ENCODE peak calls at places on chromosomes 5 and 9, in six cellular contexts. N is PC-3; W is fibroblast of lung; I is astrocyte; F is CD8-positive, alpha-beta T cell; J is Panc1. G is an unnamed sample. For H3K9me3, the result is how much of the 10 kb centered on the place peaks cover.

GRCh38 chr9:129568560-129569505 is 52.1 kb downstream of the C9orf50 start:
- DNase-seq in N (no peak), W (no peak), I (no peak), F (no peak), J (no peak), G (no peak)

GRCh38 chr5:75933489-75933888 is 149.7 kb upstream of the SV2C start:
- DNase-seq in N (no peak), W (no peak), I (no peak), F (no peak), J (no peak), G (no peak)

GRCh38 chr5:172926008-172926523 is 33.2 kb upstream of the RPL26L1 start:
- DNase-seq in N (no peak), W (no peak), I (no peak), F (no peak), J (no peak), G (no peak)

GRCh38 chr5:120873083-120873482 is 409.0 kb downstream of the PRR16 start:
- DNase-seq in N (no peak), W (peak), I (peak), F (no peak), J (no peak), G (no peak)

GRCh38 chr5:1503301-1504243 is 20.2 kb downstream of the LPCAT1 start:
- DNase-seq in N (no peak), W (peak), I (peak), F (no peak), J (no peak), G (no peak)

GRCh38 chr5:176797456-176798093 is 12.8 kb upstream of the UNC5A start:
- DNase-seq in N (no peak), W (no peak), I (no peak), F (no peak), J (no peak), G (no peak)

GRCh38 chr5:126384985-126385384 is 38.2 kb upstream of the GRAMD2B start:
- DNase-seq in N (peak), W (peak), I (peak), F (no peak), J (no peak), G (no peak)

GRCh38 chr5:81482595-81482994 is 88.7 kb upstream of the ACOT12 start:
- DNase-seq in N (no peak), W (no peak), I (peak), F (no peak), J (no peak), G (no peak)

GRCh38 chr9:93893194-93893593 is 62.0 kb downstream of the BARX1 start:
- DNase-seq in N (no peak), W (no peak), I (no peak), F (no peak), J (no peak), G (no peak)

GRCh38 chr5:135135530-135136201 is 101.6 kb upstream of the PITX1 start:
- DNase-seq in N (peak), W (peak), I (peak), F (no peak), J (no peak), G (no peak)

GRCh38 chr9:110578896-110579752 is at the start of gene SVEP1:
- DNase-seq in N (no peak), W (peak), I (peak), F (no peak), J (no peak), G (no peak)

GRCh38 chr9:28378236-28378635 is 805.0 kb upstream of the C9orf72 start:
- DNase-seq in N (no peak), W (no peak), I (no peak), F (no peak), J (no peak), G (no peak)

GRCh38 chr9:33719581-33720374 is 75.6 kb upstream of the PRSS3 start:
- DNase-seq in N (peak), W (no peak), I (no peak), F (no peak), J (no peak), G (no peak)

GRCh38 chr5:170226661-170227060 is 6.1 kb upstream of the C5orf58 start:
- DNase-seq in N (no peak), W (no peak), I (no peak), F (no peak), J (no peak), G (no peak)

GRCh38 chr5:76785493-76785892 is 33.3 kb upstream of the F2RL1 start:
- DNase-seq in N (peak), W (no peak), I (peak), F (no peak), J (no peak), G (no peak)

GRCh38 chr5:65394078-65394477 is 87.6 kb downstream of the ADAMTS6 start:
- DNase-seq in N (no peak), W (peak), I (peak), F (no peak), J (no peak), G (peak)

GRCh38 chr5:141356950-141357349 is 2.1 kb downstream of the PCDHGA4 start:
- DNase-seq in N (no peak), W (no peak), I (no peak), F (no peak), J (no peak), G (no peak)

GRCh38 chr5:142684508-142685031 is 1.3 kb downstream of the FGF1 start:
- DNase-seq in N (no peak), W (no peak), I (peak), F (no peak), J (no peak), G (no peak)

GRCh38 chr5:98414938-98415337 is 358.5 kb upstream of the RGMB start:
- DNase-seq in N (peak), W (peak), I (peak), F (no peak), J (no peak), G (peak)

GRCh38 chr9:16515879-16516289 is 354.6 kb downstream of the BNC2 start:
- DNase-seq in N (no peak), W (peak), I (peak), F (no peak), J (no peak), G (no peak)

GRCh38 chr5:170097934-170098333 is 7.8 kb upstream of the FOXI1 start:
- DNase-seq in N (no peak), W (no peak), I (no peak), F (no peak), J (no peak), G (no peak)

GRCh38 chr5:151002250-151002649 is 18.1 kb upstream of the GPX3 start:
- DNase-seq in N (peak), W (peak), I (peak), F (no peak), J (no peak), G (no peak)

GRCh38 chr5:88140863-88141694 is 127.6 kb downstream of the TMEM161B start:
- DNase-seq in N (peak), W (peak), I (peak), F (peak), J (peak), G (peak)

GRCh38 chr5:75051217-75051751 is 1.1 kb downstream of the GCNT4 start:
- DNase-seq in N (no peak), W (no peak), I (no peak), F (no peak), J (no peak), G (no peak)

GRCh38 chr5:76401801-76402250 is 1.3 kb upstream of the IQGAP2 start:
- DNase-seq in N (no peak), W (no peak), I (no peak), F (peak), J (no peak), G (no peak)

GRCh38 chr9:97830884-97831829 is 21.9 kb upstream of the FOXE1 start:
- DNase-seq in N (no peak), W (no peak), I (no peak), F (no peak), J (no peak), G (no peak)

GRCh38 chr9:70577671-70578070 is 163.2 kb upstream of the KLF9 start:
- DNase-seq in N (no peak), W (no peak), I (no peak), F (no peak), J (no peak), G (no peak)

GRCh38 chr5:152607393-152608165 is 202.5 kb upstream of the NMUR2 start:
- DNase-seq in N (no peak), W (no peak), I (no peak), F (no peak), J (no peak), G (no peak)

GRCh38 chr9:73237140-73237539 is 85.5 kb downstream of the ANXA1 start:
- DNase-seq in N (no peak), W (no peak), I (no peak), F (no peak), J (no peak), G (no peak)

GRCh38 chr9:129198737-129199435 is 20.8 kb upstream of the IER5L start:
- DNase-seq in N (no peak), W (no peak), I (no peak), F (no peak), J (no peak), G (no peak)

DNA sequence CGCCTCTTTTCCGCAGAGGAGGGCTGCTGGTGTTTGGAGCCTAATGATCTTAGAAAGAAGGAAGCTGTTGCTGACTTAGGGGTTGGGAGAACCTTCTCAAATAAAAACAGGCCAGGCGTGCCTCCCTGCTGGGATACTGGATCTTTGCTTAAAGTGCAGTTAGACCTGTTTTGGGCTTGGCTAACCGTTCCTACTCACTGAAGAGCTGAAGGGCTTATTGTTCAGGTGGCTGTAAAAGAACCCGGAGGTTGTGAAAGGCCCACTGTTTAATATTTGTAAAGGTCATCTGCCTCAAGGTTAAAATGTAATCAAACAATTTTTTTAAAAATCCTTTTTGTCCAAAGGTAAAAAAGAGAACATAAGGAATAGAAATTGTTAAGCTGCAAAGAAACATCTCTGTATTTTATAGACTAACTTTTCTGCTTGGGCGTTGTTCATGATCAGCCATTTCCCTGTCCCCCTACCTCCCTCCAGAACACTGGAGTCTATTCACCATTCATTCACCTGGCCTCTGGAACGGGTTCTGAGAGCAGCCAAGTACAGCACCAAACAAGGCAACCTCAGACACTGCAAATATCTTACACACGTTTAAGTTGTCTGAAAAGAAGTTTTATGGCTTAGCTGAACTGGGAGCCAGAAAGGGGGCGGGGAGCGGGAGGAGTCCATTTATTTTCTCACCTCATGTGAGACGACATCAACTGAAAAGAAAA is 18.6 kb upstream of the MTMR12 start:
- DNase-seq in N (peak), W (no peak), I (no peak), F (no peak), J (no peak), G (no peak)
- TF ChIP-seq CTCF in N (no peak), W (no peak), I (no peak), F (no peak), J (no peak), G (no peak)

DNA sequence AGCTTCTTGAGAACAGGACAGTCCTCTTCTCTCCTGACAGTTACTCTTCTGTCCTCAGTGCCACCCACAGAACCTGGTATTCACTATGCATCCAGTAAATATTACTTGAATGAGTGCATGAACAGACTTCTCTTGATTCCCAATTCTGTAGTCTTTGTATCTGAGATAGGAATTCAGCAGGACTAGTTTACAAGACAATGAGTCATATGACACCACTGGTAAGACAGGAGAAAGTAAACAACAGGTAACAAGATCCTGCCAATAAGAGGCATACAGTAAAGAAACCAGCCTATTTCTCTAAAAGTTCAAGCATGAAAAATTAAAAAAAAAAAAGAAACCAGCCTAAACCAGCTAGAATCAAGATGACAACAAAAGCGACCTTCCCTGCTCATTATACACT is 6.2 kb downstream of the ZNF883 start:
- DNase-seq in N (peak), W (no peak), I (no peak), F (no peak), J (no peak), G (no peak)
- H3K9me3 ChIP-seq in N (under half), W (under half), I (under half), F (under half), J (under half), G (under half)

DNA sequence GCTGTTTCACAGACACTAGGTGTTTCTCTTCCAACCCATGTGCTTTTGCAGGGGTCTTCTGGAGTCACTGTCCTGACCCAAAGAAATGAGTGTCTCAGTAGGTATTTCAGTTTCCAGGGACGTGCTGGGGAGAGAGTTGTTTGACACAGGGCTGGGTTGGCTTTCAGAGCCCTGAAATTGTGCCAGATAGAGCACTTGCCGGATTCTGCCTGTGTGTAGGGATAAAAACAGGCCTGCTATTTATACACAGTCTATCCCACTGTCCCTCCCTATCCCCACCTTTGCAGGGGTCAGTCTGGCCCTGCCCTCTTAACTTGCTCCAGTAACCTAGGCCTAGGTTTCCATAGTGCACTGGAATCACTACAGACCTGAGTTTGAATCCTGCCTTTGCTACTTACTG is 979 bp upstream of the HBEGF start:
- DNase-seq in N (no peak), W (no peak), I (no peak), F (no peak), J (no peak), G (no peak)
- H3K4me3 ChIP-seq in N (peak), W (no peak), I (no peak), F (no peak), J (peak), G (no peak)

DNA sequence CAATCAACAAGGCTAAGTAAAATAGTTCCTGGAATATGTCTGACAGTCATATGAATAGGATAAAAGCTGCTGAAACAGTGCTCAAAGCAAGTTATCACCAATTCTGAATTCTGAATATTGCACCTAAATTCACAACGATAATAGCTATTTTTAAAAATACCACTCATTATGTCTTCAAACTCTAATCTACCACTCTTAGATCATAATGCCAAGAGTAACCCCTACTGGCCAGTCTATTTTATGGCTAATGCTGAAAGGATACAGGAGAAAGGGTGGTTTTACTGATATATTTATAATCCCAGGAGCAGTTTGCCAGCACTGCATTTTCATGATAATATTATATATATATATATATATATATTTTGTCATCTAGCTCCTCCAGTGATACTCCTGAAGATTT is 232.8 kb downstream of the PDE4D start:
- DNase-seq in N (peak), W (peak), I (no peak), F (no peak), J (no peak), G (no peak)
- TF ChIP-seq CTCF in N (peak), W (peak), I (peak), F (no peak), J (no peak), G (peak)

GRCh38 chr5:178532236-178532635 is 58.0 kb downstream of the COL23A1 start:
- DNase-seq in N (no peak), W (no peak), I (no peak), F (no peak), J (no peak), G (no peak)

GRCh38 chr5:178529080-178529479 is 61.1 kb downstream of the COL23A1 start:
- DNase-seq in N (no peak), W (no peak), I (no peak), F (no peak), J (no peak), G (no peak)

GRCh38 chr5:178532666-178533065 is 57.5 kb downstream of the COL23A1 start:
- DNase-seq in N (no peak), W (no peak), I (no peak), F (no peak), J (no peak), G (no peak)

GRCh38 chr5:178531786-178532185 is 58.4 kb downstream of the COL23A1 start:
- DNase-seq in N (no peak), W (no peak), I (no peak), F (no peak), J (no peak), G (no peak)

DNA sequence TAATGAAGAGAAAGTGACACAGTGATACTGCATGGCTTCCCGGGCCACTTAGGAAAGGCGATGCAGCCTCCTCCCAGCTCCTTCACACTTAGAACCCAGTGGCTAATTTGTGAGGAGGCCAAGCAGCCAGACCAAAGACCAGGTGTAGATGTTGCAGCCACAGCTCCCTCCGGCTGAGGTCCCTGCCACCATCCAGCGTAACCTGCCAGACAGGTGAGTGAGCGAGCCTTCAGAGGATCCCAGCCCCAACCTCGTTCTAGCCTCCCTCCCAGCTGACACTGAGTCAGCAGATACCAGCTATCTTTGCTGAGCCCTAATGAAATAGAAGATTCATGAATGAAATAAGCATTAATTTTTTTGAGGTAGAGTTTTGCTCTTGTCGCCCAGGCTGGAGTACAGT is 59.7 kb downstream of the COL23A1 start:
- DNase-seq in N (peak), W (no peak), I (no peak), F (no peak), J (no peak), G (no peak)
- H3K9me3 ChIP-seq in N (under half), W (under half), I (under half), F (under half), J (under half), G (half or more)

DNA sequence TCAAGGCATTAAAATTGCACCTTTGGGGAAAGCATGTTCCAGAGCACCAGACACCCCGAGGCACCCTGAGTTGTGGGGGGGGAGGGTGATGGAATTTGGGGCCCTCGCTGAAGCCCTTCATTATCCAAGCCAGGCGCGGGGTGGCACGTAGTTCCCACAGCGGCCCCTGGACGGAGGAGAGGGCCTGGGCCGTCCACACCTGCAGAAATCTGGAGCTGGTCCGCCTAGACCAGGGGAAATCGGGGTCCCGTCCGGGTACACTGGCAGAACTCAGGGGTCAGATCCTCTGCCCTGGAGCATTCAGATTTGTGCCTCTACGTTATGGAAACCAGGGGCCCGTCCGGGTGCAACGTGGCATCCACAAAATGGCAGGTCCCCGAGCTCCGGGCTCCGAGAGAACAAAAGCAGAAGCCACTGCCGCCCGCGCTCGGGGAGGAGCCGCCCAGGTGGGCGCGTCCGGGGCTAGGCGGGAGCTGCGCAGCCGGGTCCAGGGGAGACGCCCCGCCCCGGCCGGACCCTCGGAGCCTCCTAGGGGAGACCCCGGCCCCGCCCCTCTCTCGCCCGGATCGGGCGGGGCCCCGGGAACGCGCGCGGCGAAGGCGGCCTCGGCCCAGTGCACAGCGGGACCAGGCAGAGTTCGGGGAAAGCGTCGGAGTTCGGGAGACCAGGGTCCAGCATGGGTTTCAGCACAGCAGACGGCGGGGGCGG is at the start of gene PLEKHG4B:
- DNase-seq in N (no peak), W (no peak), I (peak), F (no peak), J (no peak), G (no peak)
- H3K4me3 ChIP-seq in N (no peak), W (no peak), I (peak), F (no peak), J (peak), G (no peak)

GRCh38 chr5:130724658-130725057 is 440.4 kb downstream of the HINT1 start:
- DNase-seq in N (peak), W (no peak), I (no peak), F (no peak), J (no peak), G (no peak)

GRCh38 chr5:130715541-130715940 is 449.5 kb downstream of the HINT1 start:
- DNase-seq in N (peak), W (peak), I (peak), F (no peak), J (no peak), G (no peak)

DNA sequence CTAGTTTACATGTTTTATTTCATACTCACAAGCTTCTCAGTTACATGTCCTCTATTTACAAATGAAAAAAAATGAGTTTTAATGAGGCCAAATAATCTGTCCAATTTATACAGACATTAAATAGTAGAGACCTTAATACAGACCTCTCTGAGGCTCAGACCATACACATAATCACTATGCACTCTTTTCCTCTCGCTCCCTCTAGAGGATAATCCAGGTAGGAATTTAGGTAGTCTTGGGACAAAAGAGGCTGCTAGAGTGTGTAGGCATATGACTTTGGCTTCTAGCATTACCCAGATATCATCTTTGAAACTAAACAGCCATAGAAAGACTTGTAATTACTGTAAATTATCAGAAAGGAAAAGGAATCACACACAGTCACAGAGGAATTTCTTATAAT is 444.7 kb downstream of the HINT1 start:
- DNase-seq in N (peak), W (peak), I (peak), F (no peak), J (no peak), G (no peak)
- TF ChIP-seq CTCF in N (peak), W (no peak), I (peak), F (no peak), J (peak), G (peak)

GRCh38 chr5:154881986-154882385 is 23.6 kb downstream of the CNOT8 start:
- DNase-seq in N (no peak), W (no peak), I (no peak), F (no peak), J (no peak), G (no peak)
- H3K9me3 ChIP-seq in N (under half), W (under half), I (under half), F (under half), J (under half), G (under half)